ENCODE peak calls at places on chromosome 17, in six cellular contexts. N, W, P, J, K and V are unnamed samples.

GRCh38 chr17:17795946-17796786 is 40.6 kb downstream of the SREBF1 start:
- DNase-seq in K (no peak), N (no peak), W (no peak), J (no peak), P (no peak), V (no peak)

GRCh38 chr17:81028506-81028858 is 6.5 kb upstream of the BAIAP2 start:
- DNase-seq in P (no peak), N (no peak), J (no peak), K (no peak), W (no peak), V (peak; percentile 80)

GRCh38 chr17:13638855-13639458 is 37.2 kb upstream of the HS3ST3A1 start:
- DNase-seq in P (peak; percentile 46), J (no peak), K (peak; percentile 23), N (peak; percentile 34), W (no peak), V (no peak)

GRCh38 chr17:60535382-60536279 is 9.6 kb upstream of the APPBP2 start:
- DNase-seq in K (peak; percentile 98), N (no peak), W (no peak), P (no peak), J (no peak), V (peak; percentile 65)

GRCh38 chr17:70881093-70881492 is 711.8 kb downstream of the KCNJ2 start:
- DNase-seq in N (no peak), W (no peak), K (no peak), J (no peak), P (no peak), V (no peak)

GRCh38 chr17:7204335-7204734 is 15.3 kb downstream of the DLG4 start:
- DNase-seq in J (no peak), W (no peak), K (no peak), P (no peak), N (no peak), V (no peak)

GRCh38 chr17:10192963-10193362 is 5.4 kb downstream of the GAS7 start:
- DNase-seq in J (no peak), P (no peak), K (peak; percentile 84), W (no peak), N (no peak), V (no peak)

GRCh38 chr17:82101767-82102679 is 4.0 kb upstream of the FASN start:
- DNase-seq in W (no peak), J (no peak), K (no peak), P (no peak), N (no peak), V (peak; percentile 77)

GRCh38 chr17:76000016-76000754 is 470 bp upstream of the CDK3 start:
- DNase-seq in P (peak; percentile 67), W (peak; percentile 58), N (peak; percentile 93), J (peak; percentile 33), K (peak; percentile 16), V (peak; percentile 97)

GRCh38 chr17:39872700-39873099 is 4.7 kb downstream of the ZPBP2 start:
- DNase-seq in W (peak; percentile 32), N (no peak), K (peak; percentile 31), J (no peak), P (no peak), V (no peak)

GRCh38 chr17:45110676-45111611 is 21.4 kb downstream of the PLCD3 start:
- DNase-seq in W (no peak), J (no peak), P (no peak), N (no peak), K (no peak), V (peak; percentile 91)

GRCh38 chr17:17416400-17417360 is 60.1 kb upstream of the MED9 start:
- DNase-seq in K (peak; percentile 87), J (no peak), N (no peak), W (no peak), P (peak; percentile 93), V (no peak)

GRCh38 chr17:7803981-7804380 is 30.0 kb upstream of the KDM6B start:
- DNase-seq in J (no peak), W (no peak), N (peak; percentile 71), K (no peak), P (peak; percentile 88), V (no peak)

GRCh38 chr17:54662978-54663876 is 237.4 kb upstream of the TOM1L1 start:
- DNase-seq in P (no peak), J (no peak), K (no peak), W (no peak), N (peak; percentile 84), V (no peak)

GRCh38 chr17:41404024-41404651 is 6.7 kb upstream of the KRT31 start:
- DNase-seq in P (peak; percentile 92), N (no peak), J (peak; percentile 99), W (no peak), K (peak; percentile 97), V (peak; percentile 96)

GRCh38 chr17:76204277-76204676 is 36.0 kb downstream of the RNF157 start:
- DNase-seq in W (no peak), J (no peak), K (peak; percentile 86), P (peak; percentile 76), N (no peak), V (peak; percentile 92)

GRCh38 chr17:68029512-68030215 is 5.9 kb upstream of the KPNA2 start:
- DNase-seq in K (no peak), N (no peak), J (no peak), P (no peak), W (no peak), V (no peak)

GRCh38 chr17:16945141-16945493 is 26.8 kb downstream of the TNFRSF13B start:
- DNase-seq in P (no peak), J (no peak), K (no peak), W (no peak), N (no peak), V (no peak)

GRCh38 chr17:71405101-71405500 is 715.7 kb upstream of the SOX9 start:
- DNase-seq in N (no peak), K (no peak), P (peak; percentile 99), J (no peak), W (no peak), V (no peak)

GRCh38 chr17:40821536-40821935 is 878 bp downstream of the KRT10 start:
- DNase-seq in N (no peak), P (peak; percentile 23), K (peak; percentile 41), J (no peak), W (no peak), V (no peak)

GRCh38 chr17:82495844-82496528 is 23.5 kb upstream of the FOXK2 start:
- DNase-seq in P (no peak), W (no peak), N (peak; percentile 97), K (no peak), J (peak; percentile 46), V (peak; percentile 15)

GRCh38 chr17:77409282-77410161 is 268.8 kb downstream of the SEC14L1 start:
- DNase-seq in P (no peak), K (peak; percentile 58), J (no peak), W (no peak), N (peak; percentile 89), V (no peak)

GRCh38 chr17:76793775-76794174 is 55.9 kb downstream of the MFSD11 start:
- DNase-seq in W (peak; percentile 67), J (peak; percentile 53), P (peak; percentile 79), N (peak; percentile 67), K (peak; percentile 23), V (no peak)

GRCh38 chr17:55540414-55541091 is 29.3 kb upstream of the SMIM36 start:
- DNase-seq in N (no peak), P (peak; percentile 89), J (no peak), W (no peak), K (peak; percentile 16), V (peak; percentile 75)

GRCh38 chr17:7383742-7384488 is 3.0 kb downstream of the TNK1 start:
- DNase-seq in N (peak; percentile 93), K (peak; percentile 13), P (no peak), J (no peak), W (peak; percentile 66), V (peak; percentile 96)

GRCh38 chr17:68328676-68329075 is 37.4 kb downstream of the ARSG start:
- DNase-seq in P (peak; percentile 73), W (no peak), J (no peak), K (peak; percentile 7), N (no peak), V (no peak)

GRCh38 chr17:72349508-72350472 is 229.0 kb downstream of the SOX9 start:
- DNase-seq in J (no peak), K (no peak), P (no peak), N (no peak), W (no peak), V (no peak)

GRCh38 chr17:38574712-38575111 is 31.0 kb downstream of the SRCIN1 start:
- DNase-seq in K (no peak), J (no peak), P (no peak), W (no peak), N (no peak), V (no peak)

GRCh38 chr17:38569701-38570512 is 35.8 kb downstream of the SRCIN1 start:
- DNase-seq in N (no peak), J (no peak), W (no peak), P (no peak), K (no peak), V (no peak)

GRCh38 chr17:38572292-38572664 is 33.5 kb downstream of the SRCIN1 start:
- DNase-seq in K (no peak), W (no peak), P (no peak), J (no peak), N (no peak), V (no peak)

GRCh38 chr17:38572665-38573365 is 32.9 kb downstream of the SRCIN1 start:
- DNase-seq in J (no peak), P (peak; percentile 13), K (no peak), W (peak; percentile 21), N (peak; percentile 89), V (peak; percentile 89)

DNA sequence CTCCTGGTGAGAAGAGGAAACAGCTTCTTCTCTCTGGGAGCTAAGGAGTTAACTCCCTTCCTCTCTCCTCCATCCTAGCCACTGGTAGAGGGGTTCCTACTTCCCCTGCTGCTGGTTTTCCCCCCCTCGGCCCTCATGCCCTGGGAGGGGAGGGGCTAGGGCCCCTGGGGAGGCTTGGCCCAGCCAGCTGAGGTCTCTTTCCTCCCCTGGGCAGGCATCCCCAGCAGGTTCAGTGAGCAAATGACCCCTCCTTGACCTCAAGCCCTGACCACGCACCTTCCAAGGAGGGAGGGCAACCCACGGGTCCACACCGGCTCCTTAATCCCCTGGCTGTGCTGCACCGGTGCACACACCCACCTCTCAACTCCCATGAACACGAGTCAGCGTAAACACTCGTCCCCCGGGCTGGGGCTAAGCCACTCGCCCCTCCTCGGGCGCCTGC is 33.9 kb downstream of the SRCIN1 start:
- DNase-seq in W (no peak), K (no peak), P (no peak), J (no peak), N (peak; percentile 64), V (peak; percentile 93)
- H3K27me3 ChIP-seq in W (peaks cover 97% of the 10 kb centered on the region), K (peaks cover 100% of the 10 kb centered on the region), P (peaks cover 13% of the 10 kb centered on the region), J (no peaks in the 10 kb centered on the region), N (peaks cover 70% of the 10 kb centered on the region), V (peaks cover 77% of the 10 kb centered on the region)

GRCh38 chr17:58531661-58532554 is 17.5 kb upstream of the MTMR4 start:
- DNase-seq in P (peak; percentile 56), K (peak; percentile 21), W (peak; percentile 67), J (no peak), N (peak; percentile 85), V (peak; percentile 94)
- H3K27ac ChIP-seq in P (no peak overlapping the region), K (no peak overlapping the region), W (no peak overlapping the region), J (peak overlapping the region; percentile 14), N (no peak overlapping the region), V (no peak overlapping the region)

GRCh38 chr17:32654351-32654750 is 167.6 kb downstream of the CDK5R1 start:
- DNase-seq in K (no peak), W (no peak), J (no peak), P (no peak), N (no peak), V (no peak)
- H2AFZ ChIP-seq in K (no peak overlapping the region), W (no peak overlapping the region), J (no peak overlapping the region), P (no peak overlapping the region), N (no peak overlapping the region), V (no peak overlapping the region)

DNA sequence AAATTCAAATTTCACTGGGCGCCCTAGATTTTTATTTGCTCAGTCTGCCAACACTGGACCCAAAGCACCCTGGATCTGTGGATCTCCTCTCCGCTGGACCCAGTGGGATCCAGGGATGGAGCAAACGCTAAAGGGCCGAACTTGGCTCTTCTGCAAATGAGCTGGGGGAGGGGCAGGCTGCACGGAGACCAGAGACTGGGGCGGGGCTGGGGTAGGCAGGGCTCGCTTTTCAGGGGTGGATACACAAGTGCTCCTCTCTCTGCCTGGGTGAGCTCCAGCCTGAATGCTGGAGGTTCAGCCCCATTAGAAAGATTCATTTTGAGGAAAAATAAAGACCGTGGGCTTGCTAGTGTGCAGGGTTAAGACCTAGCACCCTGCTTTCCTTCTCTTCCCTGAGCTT is 8.9 kb downstream of the CBX4 start:
- DNase-seq in N (peak; percentile 68), J (no peak), P (no peak), K (no peak), W (no peak), V (no peak)
- H3K27me3 ChIP-seq in N (peaks cover 62% of the 10 kb centered on the region), J (no peaks in the 10 kb centered on the region), P (no peaks in the 10 kb centered on the region), K (no peaks in the 10 kb centered on the region), W (peaks cover 35% of the 10 kb centered on the region), V (no peaks in the 10 kb centered on the region)